ENCODE peak calls at places on chromosomes 2 and 18, in eight cellular contexts. S is transverse colon; X is mucosa of descending colon; W is NT2/D1; G is fibroblast of lung; U is Peyer's patch; C is CD4-positive, alpha-beta memory T cell; H is heart right ventricle. Z is an unnamed sample. For H3K9me3, the result is how much of the 10 kb centered on the place peaks cover.

GRCh38 chr18:58051765-58052460 is 7.9 kb downstream of the NEDD4L start:
- DNase-seq in S (no peak), G (peak), C (no peak), H (no peak), W (no peak), U (no peak), X (no peak), Z (no peak)

GRCh38 chr2:197306691-197307030 is 3.9 kb downstream of the ANKRD44 start:
- DNase-seq in G (peak), C (peak), U (no peak), H (peak), S (peak), X (no peak), W (no peak), Z (no peak)

GRCh38 chr2:120741514-120742448 is 6.1 kb downstream of the GLI2 start:
- DNase-seq in H (no peak), W (no peak), U (no peak), G (no peak), S (no peak), C (no peak), X (no peak), Z (no peak)

GRCh38 chr2:153477096-153477555 is 1.4 kb downstream of the RPRM start:
- DNase-seq in C (no peak), S (no peak), W (no peak), X (no peak), G (no peak), U (peak), H (peak), Z (no peak)

GRCh38 chr18:33751613-33752221 is 173.7 kb downstream of the ASXL3 start:
- DNase-seq in H (no peak), S (no peak), X (no peak), C (no peak), W (no peak), U (no peak), G (peak), Z (no peak)

GRCh38 chr18:2906522-2907458 is 60.0 kb downstream of the EMILIN2 start:
- DNase-seq in C (peak), X (peak), U (peak), H (peak), S (peak), G (no peak), W (no peak), Z (peak)

GRCh38 chr2:26614205-26615128 is 26.7 kb downstream of the CIB4 start:
- DNase-seq in U (no peak), G (no peak), W (no peak), H (peak), C (no peak), S (no peak), X (no peak), Z (no peak)

GRCh38 chr2:1422131-1422530 is 8.9 kb downstream of the TPO start:
- DNase-seq in S (no peak), C (no peak), U (no peak), X (no peak), W (no peak), H (no peak), G (no peak), Z (no peak)

GRCh38 chr2:120349125-120349921 is 3.4 kb downstream of the INHBB start:
- DNase-seq in W (no peak), G (no peak), S (no peak), C (peak), X (no peak), U (no peak), H (no peak), Z (no peak)

GRCh38 chr2:52717836-52718235 is 1049.8 kb upstream of the CHAC2 start:
- DNase-seq in X (no peak), W (no peak), C (no peak), U (no peak), H (no peak), G (no peak), S (no peak), Z (no peak)

GRCh38 chr18:5596585-5596984 is 52.8 kb upstream of the EPB41L3 start:
- DNase-seq in U (no peak), H (no peak), W (no peak), G (no peak), S (no peak), C (no peak), X (no peak), Z (no peak)

GRCh38 chr2:17313261-17313660 is 205.0 kb downstream of the RAD51AP2 start:
- DNase-seq in C (no peak), W (no peak), S (no peak), U (no peak), G (no peak), H (no peak), X (no peak), Z (no peak)

GRCh38 chr2:72851333-72851732 is 25.5 kb upstream of the EXOC6B start:
- DNase-seq in X (no peak), H (no peak), G (no peak), W (peak), U (no peak), S (no peak), C (no peak), Z (no peak)

GRCh38 chr2:215652432-215652831 is 216.6 kb upstream of the FN1 start:
- DNase-seq in U (no peak), S (no peak), C (no peak), G (peak), W (no peak), X (no peak), H (no peak), Z (no peak)

GRCh38 chr2:77095096-77095495 is 427.1 kb downstream of the LRRTM4 start:
- DNase-seq in X (no peak), S (no peak), G (no peak), H (no peak), W (no peak), C (no peak), U (no peak), Z (no peak)

GRCh38 chr2:205769494-205769848 is 87.2 kb downstream of the NRP2 start:
- DNase-seq in H (no peak), S (no peak), X (no peak), W (no peak), G (peak), C (no peak), U (no peak), Z (no peak)

GRCh38 chr2:42135381-42136312 is 33.5 kb upstream of the EML4 start:
- DNase-seq in H (no peak), G (no peak), S (no peak), W (no peak), X (no peak), U (no peak), C (no peak), Z (no peak)

GRCh38 chr18:61554946-61555361 is 221.7 kb downstream of the CDH20 start:
- DNase-seq in W (no peak), H (no peak), U (no peak), X (no peak), S (no peak), G (peak), C (no peak), Z (no peak)

GRCh38 chr18:52433797-52434196 is 93.8 kb downstream of the DCC start:
- DNase-seq in X (no peak), H (no peak), S (no peak), G (no peak), U (no peak), C (no peak), W (no peak), Z (no peak)

GRCh38 chr18:32048507-32049091 is 30.0 kb downstream of the RNF125 start:
- DNase-seq in H (peak), W (peak), U (peak), S (peak), G (no peak), C (no peak), X (peak), Z (no peak)

GRCh38 chr18:36583155-36583745 is 245.6 kb downstream of the TPGS2 start:
- DNase-seq in X (no peak), W (peak), S (no peak), U (no peak), G (no peak), H (no peak), C (no peak), Z (no peak)

GRCh38 chr2:134648547-134648946 is 70.3 kb downstream of the TMEM163 start:
- DNase-seq in W (no peak), S (no peak), C (no peak), G (peak), X (no peak), U (no peak), H (no peak), Z (no peak)

GRCh38 chr2:239721531-239721930 is 303.6 kb downstream of the NDUFA10 start:
- DNase-seq in S (no peak), H (no peak), C (no peak), W (no peak), U (peak), G (no peak), X (no peak), Z (no peak)
- H3K9me3 ChIP-seq in S (under half), H (under half), C (under half), W (under half), U (under half), G (under half), X (under half), Z (under half)

DNA sequence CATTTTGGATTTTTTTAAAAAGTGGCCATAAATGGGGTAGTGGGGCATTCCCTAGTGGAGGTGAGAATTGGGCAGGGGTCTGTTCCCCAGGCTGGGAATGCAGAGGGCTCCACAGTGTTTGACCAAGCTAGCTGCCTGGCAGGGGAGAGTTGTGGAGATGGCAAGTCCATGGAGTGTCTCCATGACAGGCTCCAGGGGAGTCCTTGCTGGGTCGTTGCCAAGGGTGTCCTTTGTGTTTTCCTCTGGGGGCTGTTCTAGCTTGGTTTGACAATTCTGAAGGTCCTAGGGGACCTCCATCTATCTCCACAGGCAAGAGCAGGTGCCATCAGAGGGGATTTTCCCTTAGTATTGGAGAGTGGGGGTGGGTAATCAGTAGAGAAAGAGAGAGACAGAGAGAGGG is 265.3 kb downstream of the DYSF start:
- DNase-seq in H (no peak), U (no peak), G (no peak), C (no peak), W (no peak), X (no peak), S (no peak), Z (no peak)
- H3K9me3 ChIP-seq in H (under half), U (under half), G (under half), C (under half), W (under half), X (under half), S (under half), Z (under half)

DNA sequence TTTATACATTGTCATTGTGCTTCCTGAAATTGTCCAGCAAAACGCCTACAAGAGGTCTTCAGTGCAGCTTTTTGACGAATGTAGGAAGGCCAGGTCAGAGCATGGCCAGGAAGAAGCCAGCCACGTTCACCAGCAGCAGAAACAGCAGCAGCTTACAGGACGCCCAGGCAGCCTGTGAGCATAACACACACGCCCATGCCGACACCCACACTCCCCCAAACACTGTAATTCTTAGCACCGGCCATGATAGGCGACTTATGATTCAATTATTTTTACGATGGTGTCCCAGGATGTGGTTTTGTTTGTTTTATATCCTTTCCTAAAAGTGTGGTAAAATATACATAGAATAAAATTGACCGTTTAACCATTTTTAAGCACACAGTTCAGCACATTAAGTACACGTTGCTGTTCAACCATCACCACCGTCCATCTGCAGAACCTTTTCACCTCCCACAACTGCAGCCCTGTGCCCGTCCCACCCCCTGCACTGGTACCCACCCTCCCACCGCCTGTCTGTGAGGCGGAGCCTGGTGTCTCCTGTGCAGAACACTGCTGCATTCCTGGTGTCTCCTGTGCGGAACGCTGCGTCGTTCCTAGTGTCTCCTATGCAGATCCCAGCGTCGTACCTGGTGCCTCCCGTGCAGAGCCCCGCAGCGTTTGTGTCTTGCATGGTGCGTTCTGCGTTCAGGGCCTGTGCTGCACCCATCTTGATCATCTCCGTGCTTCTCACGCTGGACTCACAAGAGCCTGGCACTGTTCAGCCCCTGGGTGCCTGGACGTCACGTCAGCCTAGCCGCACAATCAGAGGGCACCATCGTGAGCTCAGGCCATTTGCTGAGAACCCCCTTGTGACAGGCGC is 248.8 kb upstream of the SALL3 start:
- DNase-seq in X (no peak), G (no peak), C (no peak), W (no peak), S (no peak), U (no peak), H (no peak), Z (no peak)
- H3K9me3 ChIP-seq in X (under half), G (under half), C (under half), W (under half), S (under half), U (under half), H (under half), Z (under half)

DNA sequence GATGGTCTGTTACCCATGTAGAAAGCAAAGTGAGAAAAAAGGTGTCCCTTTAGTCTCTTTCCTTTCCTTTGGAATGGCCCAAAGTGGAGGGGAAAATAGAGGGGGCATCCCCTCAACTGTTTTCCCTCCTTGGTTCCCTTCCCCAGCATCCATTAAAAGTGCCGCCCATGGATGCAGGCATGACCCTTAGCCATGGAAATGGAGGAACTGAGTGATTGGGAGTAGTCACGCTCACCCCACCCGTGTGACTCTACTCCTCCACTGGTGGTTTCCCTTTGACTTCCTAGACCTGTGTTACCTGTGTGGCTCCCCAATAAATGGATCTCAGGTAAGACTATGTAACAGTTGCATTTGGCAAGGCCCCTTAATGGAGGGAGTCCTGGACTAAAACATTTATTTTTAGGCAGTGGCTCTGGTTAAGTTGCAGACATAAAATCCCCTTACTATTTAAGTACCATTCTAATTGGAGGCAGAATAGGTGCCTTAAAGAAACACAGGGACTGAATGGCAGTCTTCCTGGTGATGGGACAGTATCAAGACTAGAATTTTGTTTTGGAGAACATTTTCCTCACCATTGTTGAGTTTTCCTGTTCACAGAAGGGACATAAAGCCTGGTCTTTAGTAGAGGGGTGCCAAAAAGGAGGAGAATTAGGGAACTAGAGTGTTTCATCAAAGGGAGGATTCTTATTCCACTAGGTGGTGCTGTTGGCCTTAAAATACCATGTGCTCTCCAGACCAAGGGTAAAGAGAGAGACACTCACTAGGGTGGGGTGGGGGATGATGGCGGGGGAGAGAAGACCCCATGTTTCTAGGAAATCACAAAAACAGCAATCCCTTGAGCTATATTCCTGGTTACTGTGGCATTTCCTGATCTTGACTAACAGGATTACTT is 25.7 kb upstream of the PLA2R1 start:
- DNase-seq in C (no peak), W (peak), H (no peak), G (no peak), U (no peak), X (no peak), S (no peak), Z (no peak)
- H3K9me3 ChIP-seq in C (under half), W (half or more), H (under half), G (under half), U (under half), X (half or more), S (half or more), Z (under half)